ENCODE peak calls at places on chromosomes 4 and X, in seven cellular contexts. One of them, this sample, is unnamed.

GRCh38 chr4:94957030-94957429 is 199.3 kb downstream of the BMPR1B start:
- DNase-seq in EL: no peak
- DNase-seq in 8988T: no peak
- DNase-seq in Caki2: no peak
- DNase-seq in non-pigmented ciliary epithelial cell: no peak
- DNase-seq in stimulated activated CD4-positive, alpha-beta T cell treated with anti-CD3 and anti-CD28 coated beads, Interleukin-1b, Interleukin-23, amount 100 ng/mL, for 48 hours: no peak
- DNase-seq in HS-27A: no peak
- DNase-seq in this sample: no peak

GRCh38 chrX:71994601-71995000 is 84.0 kb downstream of the NHSL2 start:
- DNase-seq in non-pigmented ciliary epithelial cell: no peak
- DNase-seq in Caki2: no peak
- DNase-seq in HS-27A: no peak
- DNase-seq in EL: peak; percentile 20
- DNase-seq in stimulated activated CD4-positive, alpha-beta T cell treated with anti-CD3 and anti-CD28 coated beads, Interleukin-1b, Interleukin-23, amount 100 ng/mL, for 48 hours: no peak
- DNase-seq in 8988T: no peak
- DNase-seq in this sample: no peak

GRCh38 chr4:141955696-141956095 is 319.3 kb downstream of the IL15 start:
- DNase-seq in EL: no peak
- DNase-seq in non-pigmented ciliary epithelial cell: no peak
- DNase-seq in 8988T: no peak
- DNase-seq in HS-27A: no peak
- DNase-seq in Caki2: no peak
- DNase-seq in stimulated activated CD4-positive, alpha-beta T cell treated with anti-CD3 and anti-CD28 coated beads, Interleukin-1b, Interleukin-23, amount 100 ng/mL, for 48 hours: no peak
- DNase-seq in this sample: no peak

GRCh38 chrX:1011632-1012283 is 200.7 kb downstream of the CRLF2 start:
- DNase-seq in HS-27A: no peak
- DNase-seq in stimulated activated CD4-positive, alpha-beta T cell treated with anti-CD3 and anti-CD28 coated beads, Interleukin-1b, Interleukin-23, amount 100 ng/mL, for 48 hours: no peak
- DNase-seq in non-pigmented ciliary epithelial cell: no peak
- DNase-seq in 8988T: no peak
- DNase-seq in EL: no peak
- DNase-seq in Caki2: no peak
- DNase-seq in this sample: no peak

GRCh38 chrX:46117234-46117633 is 428.0 kb downstream of the ZNF674 start:
- DNase-seq in Caki2: no peak
- DNase-seq in 8988T: no peak
- DNase-seq in HS-27A: no peak
- DNase-seq in EL: no peak
- DNase-seq in stimulated activated CD4-positive, alpha-beta T cell treated with anti-CD3 and anti-CD28 coated beads, Interleukin-1b, Interleukin-23, amount 100 ng/mL, for 48 hours: no peak
- DNase-seq in non-pigmented ciliary epithelial cell: no peak
- DNase-seq in this sample: no peak

GRCh38 chr4:2303686-2304320 is 41.9 kb upstream of the MXD4 start:
- DNase-seq in HS-27A: no peak
- DNase-seq in Caki2: no peak
- DNase-seq in 8988T: no peak
- DNase-seq in stimulated activated CD4-positive, alpha-beta T cell treated with anti-CD3 and anti-CD28 coated beads, Interleukin-1b, Interleukin-23, amount 100 ng/mL, for 48 hours: no peak
- DNase-seq in non-pigmented ciliary epithelial cell: no peak
- DNase-seq in EL: no peak
- DNase-seq in this sample: no peak

GRCh38 chr4:54882616-54883015 is 224.9 kb downstream of the KIT start:
- DNase-seq in HS-27A: no peak
- DNase-seq in stimulated activated CD4-positive, alpha-beta T cell treated with anti-CD3 and anti-CD28 coated beads, Interleukin-1b, Interleukin-23, amount 100 ng/mL, for 48 hours: no peak
- DNase-seq in Caki2: no peak
- DNase-seq in non-pigmented ciliary epithelial cell: no peak
- DNase-seq in 8988T: no peak
- DNase-seq in EL: peak; percentile 23
- DNase-seq in this sample: no peak

GRCh38 chr4:126251169-126251568 is 936.4 kb downstream of the FAT4 start:
- DNase-seq in Caki2: no peak
- DNase-seq in EL: no peak
- DNase-seq in non-pigmented ciliary epithelial cell: no peak
- DNase-seq in stimulated activated CD4-positive, alpha-beta T cell treated with anti-CD3 and anti-CD28 coated beads, Interleukin-1b, Interleukin-23, amount 100 ng/mL, for 48 hours: no peak
- DNase-seq in HS-27A: no peak
- DNase-seq in 8988T: no peak
- DNase-seq in this sample: no peak

GRCh38 chr4:172996571-172997216 is 171.9 kb upstream of the GALNT7 start:
- DNase-seq in 8988T: no peak
- DNase-seq in non-pigmented ciliary epithelial cell: no peak
- DNase-seq in stimulated activated CD4-positive, alpha-beta T cell treated with anti-CD3 and anti-CD28 coated beads, Interleukin-1b, Interleukin-23, amount 100 ng/mL, for 48 hours: no peak
- DNase-seq in HS-27A: no peak
- DNase-seq in EL: peak; percentile 54
- DNase-seq in Caki2: peak; percentile 74
- DNase-seq in this sample: no peak

GRCh38 chr4:87574996-87575395 is 33.3 kb upstream of the DSPP start:
- DNase-seq in 8988T: no peak
- DNase-seq in Caki2: no peak
- DNase-seq in non-pigmented ciliary epithelial cell: no peak
- DNase-seq in stimulated activated CD4-positive, alpha-beta T cell treated with anti-CD3 and anti-CD28 coated beads, Interleukin-1b, Interleukin-23, amount 100 ng/mL, for 48 hours: no peak
- DNase-seq in HS-27A: no peak
- DNase-seq in EL: peak; percentile 55
- DNase-seq in this sample: no peak

GRCh38 chr4:80201326-80202151 is 4.2 kb downstream of the PRDM8 start:
- DNase-seq in 8988T: no peak
- DNase-seq in non-pigmented ciliary epithelial cell: no peak
- DNase-seq in EL: peak; percentile 61
- DNase-seq in stimulated activated CD4-positive, alpha-beta T cell treated with anti-CD3 and anti-CD28 coated beads, Interleukin-1b, Interleukin-23, amount 100 ng/mL, for 48 hours: peak; percentile 60
- DNase-seq in Caki2: no peak
- DNase-seq in HS-27A: no peak
- DNase-seq in this sample: no peak

GRCh38 chrX:41828821-41829220 is 94.5 kb downstream of the CASK start:
- DNase-seq in HS-27A: no peak
- DNase-seq in stimulated activated CD4-positive, alpha-beta T cell treated with anti-CD3 and anti-CD28 coated beads, Interleukin-1b, Interleukin-23, amount 100 ng/mL, for 48 hours: no peak
- DNase-seq in EL: no peak
- DNase-seq in non-pigmented ciliary epithelial cell: no peak
- DNase-seq in 8988T: no peak
- DNase-seq in Caki2: no peak
- DNase-seq in this sample: no peak

GRCh38 chr4:24768006-24768405 is 27.4 kb upstream of the SOD3 start:
- DNase-seq in HS-27A: no peak
- DNase-seq in EL: no peak
- DNase-seq in 8988T: no peak
- DNase-seq in Caki2: no peak
- DNase-seq in stimulated activated CD4-positive, alpha-beta T cell treated with anti-CD3 and anti-CD28 coated beads, Interleukin-1b, Interleukin-23, amount 100 ng/mL, for 48 hours: no peak
- DNase-seq in non-pigmented ciliary epithelial cell: no peak
- DNase-seq in this sample: no peak

GRCh38 chr4:16779028-16779675 is 119.3 kb downstream of the LDB2 start:
- DNase-seq in 8988T: no peak
- DNase-seq in Caki2: no peak
- DNase-seq in HS-27A: no peak
- DNase-seq in EL: peak; percentile 21
- DNase-seq in stimulated activated CD4-positive, alpha-beta T cell treated with anti-CD3 and anti-CD28 coated beads, Interleukin-1b, Interleukin-23, amount 100 ng/mL, for 48 hours: no peak
- DNase-seq in non-pigmented ciliary epithelial cell: no peak
- DNase-seq in this sample: no peak

GRCh38 chrX:13109811-13110210 is 65.4 kb upstream of the FAM9C start:
- DNase-seq in EL: peak; percentile 25
- DNase-seq in stimulated activated CD4-positive, alpha-beta T cell treated with anti-CD3 and anti-CD28 coated beads, Interleukin-1b, Interleukin-23, amount 100 ng/mL, for 48 hours: no peak
- DNase-seq in HS-27A: no peak
- DNase-seq in non-pigmented ciliary epithelial cell: no peak
- DNase-seq in 8988T: no peak
- DNase-seq in Caki2: no peak
- DNase-seq in this sample: no peak

GRCh38 chrX:53383376-53384087 is 38.9 kb downstream of the SMC1A start:
- DNase-seq in HS-27A: no peak
- DNase-seq in non-pigmented ciliary epithelial cell: no peak
- DNase-seq in 8988T: no peak
- DNase-seq in Caki2: no peak
- DNase-seq in EL: no peak
- DNase-seq in stimulated activated CD4-positive, alpha-beta T cell treated with anti-CD3 and anti-CD28 coated beads, Interleukin-1b, Interleukin-23, amount 100 ng/mL, for 48 hours: no peak
- DNase-seq in this sample: no peak

GRCh38 chr4:152672403-152673092 is 7.2 kb downstream of the TMEM154 start:
- DNase-seq in 8988T: no peak
- DNase-seq in stimulated activated CD4-positive, alpha-beta T cell treated with anti-CD3 and anti-CD28 coated beads, Interleukin-1b, Interleukin-23, amount 100 ng/mL, for 48 hours: no peak
- DNase-seq in HS-27A: no peak
- DNase-seq in non-pigmented ciliary epithelial cell: no peak
- DNase-seq in EL: no peak
- DNase-seq in Caki2: no peak
- DNase-seq in this sample: no peak

GRCh38 chrX:153935326-153935851 is 552 bp upstream of the NAA10 start:
- DNase-seq in stimulated activated CD4-positive, alpha-beta T cell treated with anti-CD3 and anti-CD28 coated beads, Interleukin-1b, Interleukin-23, amount 100 ng/mL, for 48 hours: no peak
- DNase-seq in HS-27A: no peak
- DNase-seq in EL: no peak
- DNase-seq in non-pigmented ciliary epithelial cell: no peak
- DNase-seq in 8988T: no peak
- DNase-seq in Caki2: no peak
- DNase-seq in this sample: no peak

GRCh38 chr4:183876268-183876934 is 28.7 kb upstream of the STOX2 start:
- DNase-seq in stimulated activated CD4-positive, alpha-beta T cell treated with anti-CD3 and anti-CD28 coated beads, Interleukin-1b, Interleukin-23, amount 100 ng/mL, for 48 hours: no peak
- DNase-seq in non-pigmented ciliary epithelial cell: peak; percentile 36
- DNase-seq in HS-27A: no peak
- DNase-seq in 8988T: no peak
- DNase-seq in EL: peak; percentile 15
- DNase-seq in Caki2: peak; percentile 90
- DNase-seq in this sample: peak; percentile 68

GRCh38 chr4:72286185-72286584 is 254.4 kb downstream of the NPFFR2 start:
- DNase-seq in HS-27A: no peak
- DNase-seq in stimulated activated CD4-positive, alpha-beta T cell treated with anti-CD3 and anti-CD28 coated beads, Interleukin-1b, Interleukin-23, amount 100 ng/mL, for 48 hours: no peak
- DNase-seq in EL: no peak
- DNase-seq in non-pigmented ciliary epithelial cell: peak; percentile 2
- DNase-seq in Caki2: peak; percentile 5
- DNase-seq in 8988T: no peak
- DNase-seq in this sample: no peak

GRCh38 chr4:166172619-166173018 is 299.6 kb downstream of the TLL1 start:
- DNase-seq in Caki2: no peak
- DNase-seq in stimulated activated CD4-positive, alpha-beta T cell treated with anti-CD3 and anti-CD28 coated beads, Interleukin-1b, Interleukin-23, amount 100 ng/mL, for 48 hours: no peak
- DNase-seq in non-pigmented ciliary epithelial cell: no peak
- DNase-seq in 8988T: no peak
- DNase-seq in HS-27A: no peak
- DNase-seq in EL: peak; percentile 6
- DNase-seq in this sample: no peak

GRCh38 chrX:18406531-18407266 is 18.7 kb upstream of the CDKL5 start:
- DNase-seq in 8988T: no peak
- DNase-seq in Caki2: no peak
- DNase-seq in HS-27A: no peak
- DNase-seq in EL: peak; percentile 20
- DNase-seq in stimulated activated CD4-positive, alpha-beta T cell treated with anti-CD3 and anti-CD28 coated beads, Interleukin-1b, Interleukin-23, amount 100 ng/mL, for 48 hours: no peak
- DNase-seq in non-pigmented ciliary epithelial cell: no peak
- DNase-seq in this sample: peak; percentile 61

GRCh38 chr4:6987566-6987920 is 55.6 kb upstream of the TADA2B start:
- DNase-seq in EL: peak; percentile 35
- DNase-seq in stimulated activated CD4-positive, alpha-beta T cell treated with anti-CD3 and anti-CD28 coated beads, Interleukin-1b, Interleukin-23, amount 100 ng/mL, for 48 hours: no peak
- DNase-seq in 8988T: no peak
- DNase-seq in Caki2: no peak
- DNase-seq in non-pigmented ciliary epithelial cell: no peak
- DNase-seq in HS-27A: no peak
- DNase-seq in this sample: peak; percentile 10

GRCh38 chr4:102525099-102525498 is 23.9 kb downstream of the NFKB1 start:
- DNase-seq in HS-27A: no peak
- DNase-seq in Caki2: no peak
- DNase-seq in 8988T: no peak
- DNase-seq in non-pigmented ciliary epithelial cell: no peak
- DNase-seq in EL: peak; percentile 14
- DNase-seq in stimulated activated CD4-positive, alpha-beta T cell treated with anti-CD3 and anti-CD28 coated beads, Interleukin-1b, Interleukin-23, amount 100 ng/mL, for 48 hours: no peak
- DNase-seq in this sample: no peak

GRCh38 chr4:173420324-173420752 is 21.4 kb upstream of the SCRG1 start:
- DNase-seq in Caki2: peak; percentile 13
- DNase-seq in HS-27A: no peak
- DNase-seq in non-pigmented ciliary epithelial cell: no peak
- DNase-seq in stimulated activated CD4-positive, alpha-beta T cell treated with anti-CD3 and anti-CD28 coated beads, Interleukin-1b, Interleukin-23, amount 100 ng/mL, for 48 hours: no peak
- DNase-seq in 8988T: no peak
- DNase-seq in EL: peak; percentile 19
- DNase-seq in this sample: no peak

GRCh38 chrX:77694491-77694890 is 91.5 kb downstream of the ATRX start:
- DNase-seq in HS-27A: no peak
- DNase-seq in 8988T: no peak
- DNase-seq in EL: no peak
- DNase-seq in Caki2: no peak
- DNase-seq in non-pigmented ciliary epithelial cell: no peak
- DNase-seq in stimulated activated CD4-positive, alpha-beta T cell treated with anti-CD3 and anti-CD28 coated beads, Interleukin-1b, Interleukin-23, amount 100 ng/mL, for 48 hours: no peak
- DNase-seq in this sample: no peak

GRCh38 chr4:69707807-69708206 is 52.6 kb downstream of the SULT1B1 start:
- DNase-seq in Caki2: no peak
- DNase-seq in stimulated activated CD4-positive, alpha-beta T cell treated with anti-CD3 and anti-CD28 coated beads, Interleukin-1b, Interleukin-23, amount 100 ng/mL, for 48 hours: no peak
- DNase-seq in EL: no peak
- DNase-seq in HS-27A: no peak
- DNase-seq in 8988T: no peak
- DNase-seq in non-pigmented ciliary epithelial cell: no peak
- DNase-seq in this sample: no peak